ENCODE peak calls at places on chromosomes 11 and 22, in five cellular contexts. One of them, this sample, is unnamed.

GRCh38 chr22:25874327-25874726 is 132.3 kb downstream of the MYO18B start:
- DNase-seq in SK-N-SH: no peak
- DNase-seq in IMR-90: no peak
- DNase-seq in GM12878: no peak
- DNase-seq in K562: no peak
- DNase-seq in this sample: no peak

GRCh38 chr22:23763579-23764331 is 965 bp downstream of the C22orf15 start:
- DNase-seq in SK-N-SH: peak
- DNase-seq in IMR-90: no peak
- DNase-seq in GM12878: no peak
- DNase-seq in K562: peak
- DNase-seq in this sample: no peak

GRCh38 chr11:76248210-76248609 is 41.9 kb upstream of the WNT11 start:
- DNase-seq in SK-N-SH: no peak
- DNase-seq in IMR-90: no peak
- DNase-seq in GM12878: no peak
- DNase-seq in K562: peak
- DNase-seq in this sample: no peak

GRCh38 chr11:83711035-83711630 is 425.0 kb upstream of the CCDC90B start:
- DNase-seq in SK-N-SH: no peak
- DNase-seq in IMR-90: peak
- DNase-seq in GM12878: no peak
- DNase-seq in K562: no peak
- DNase-seq in this sample: peak

GRCh38 chr11:115317428-115318185 is 186.6 kb downstream of the CADM1 start:
- DNase-seq in SK-N-SH: no peak
- DNase-seq in IMR-90: peak
- DNase-seq in GM12878: no peak
- DNase-seq in K562: no peak
- DNase-seq in this sample: no peak

GRCh38 chr11:86938203-86938899 is 16.8 kb downstream of the FZD4 start:
- DNase-seq in SK-N-SH: no peak
- DNase-seq in IMR-90: no peak
- DNase-seq in GM12878: no peak
- DNase-seq in K562: peak
- DNase-seq in this sample: no peak

GRCh38 chr22:32764330-32765116 is 37.0 kb upstream of the TIMP3 start:
- DNase-seq in SK-N-SH: no peak
- DNase-seq in IMR-90: peak
- DNase-seq in GM12878: no peak
- DNase-seq in K562: no peak
- DNase-seq in this sample: no peak

GRCh38 chr11:73383249-73384126 is 7.3 kb downstream of the RELT start:
- DNase-seq in SK-N-SH: no peak
- DNase-seq in IMR-90: no peak
- DNase-seq in GM12878: no peak
- DNase-seq in K562: no peak
- DNase-seq in this sample: no peak

GRCh38 chr11:33475999-33476398 is 218.8 kb downstream of the HIPK3 start:
- DNase-seq in SK-N-SH: peak
- DNase-seq in IMR-90: peak
- DNase-seq in GM12878: no peak
- DNase-seq in K562: no peak
- DNase-seq in this sample: peak

GRCh38 chr11:35215945-35216344 is 77.0 kb downstream of the CD44 start:
- DNase-seq in SK-N-SH: no peak
- DNase-seq in IMR-90: no peak
- DNase-seq in GM12878: no peak
- DNase-seq in K562: no peak
- DNase-seq in this sample: no peak

GRCh38 chr22:43625242-43625641 is 186.9 kb downstream of the EFCAB6 start:
- DNase-seq in SK-N-SH: no peak
- DNase-seq in IMR-90: no peak
- DNase-seq in GM12878: no peak
- DNase-seq in K562: no peak
- DNase-seq in this sample: no peak

GRCh38 chr22:41481131-41481830 is 12.4 kb downstream of the ACO2 start:
- DNase-seq in SK-N-SH: no peak
- DNase-seq in IMR-90: peak
- DNase-seq in GM12878: no peak
- DNase-seq in K562: no peak
- DNase-seq in this sample: no peak

GRCh38 chr11:81007046-81007445 is 1566.2 kb upstream of the TENM4 start:
- DNase-seq in SK-N-SH: peak
- DNase-seq in IMR-90: peak
- DNase-seq in GM12878: no peak
- DNase-seq in K562: no peak
- DNase-seq in this sample: no peak
- TF ChIP-seq MXI1 in SK-N-SH: no peak
- TF ChIP-seq MXI1 in IMR-90: no peak
- TF ChIP-seq MXI1 in GM12878: no peak
- TF ChIP-seq MXI1 in K562: no peak
- TF ChIP-seq MXI1 in this sample: no peak

DNA sequence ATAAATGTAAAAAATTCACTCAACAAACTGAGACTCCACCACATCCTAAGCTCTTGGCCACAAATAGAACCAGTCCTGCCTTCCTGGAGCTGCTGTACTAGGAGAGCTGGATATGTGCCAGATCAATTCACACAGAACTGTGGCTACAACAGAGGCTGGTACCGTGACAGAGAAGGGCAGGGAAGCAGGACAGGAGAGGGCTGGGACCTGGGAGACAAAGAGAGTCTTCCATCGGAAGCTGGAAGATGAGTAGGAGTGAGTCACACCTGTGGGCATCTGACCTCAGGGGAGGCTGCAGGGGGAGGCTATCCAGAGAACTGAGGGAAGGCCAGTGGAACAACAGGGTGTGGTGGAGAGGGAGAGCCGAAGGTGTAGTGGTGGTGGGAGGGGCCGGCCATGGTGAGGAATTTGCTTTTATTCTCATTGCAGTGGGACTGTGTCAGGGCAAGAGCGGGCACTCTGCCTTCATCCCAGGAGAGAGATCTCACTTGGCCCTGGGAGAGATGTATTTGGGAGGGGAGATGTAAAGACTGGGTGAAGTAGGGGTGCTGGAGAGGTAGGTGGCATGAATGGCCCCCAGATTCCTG is 1.9 kb upstream of the LTBP3 start:
- DNase-seq in SK-N-SH: no peak
- DNase-seq in IMR-90: peak
- DNase-seq in GM12878: no peak
- DNase-seq in K562: no peak
- DNase-seq in this sample: peak
- TF ChIP-seq MXI1 in SK-N-SH: no peak
- TF ChIP-seq MXI1 in IMR-90: no peak
- TF ChIP-seq MXI1 in GM12878: no peak
- TF ChIP-seq MXI1 in K562: no peak
- TF ChIP-seq MXI1 in this sample: no peak

GRCh38 chr11:68164437-68164836 is 43.2 kb upstream of the CHKA start:
- DNase-seq in SK-N-SH: no peak
- DNase-seq in IMR-90: peak
- DNase-seq in GM12878: no peak
- DNase-seq in K562: no peak
- DNase-seq in this sample: no peak

GRCh38 chr11:68167474-68167873 is 45.6 kb downstream of the KMT5B start:
- DNase-seq in SK-N-SH: no peak
- DNase-seq in IMR-90: no peak
- DNase-seq in GM12878: no peak
- DNase-seq in K562: no peak
- DNase-seq in this sample: no peak

GRCh38 chr11:68163691-68164090 is 42.5 kb upstream of the CHKA start:
- DNase-seq in SK-N-SH: no peak
- DNase-seq in IMR-90: no peak
- DNase-seq in GM12878: no peak
- DNase-seq in K562: no peak
- DNase-seq in this sample: no peak

GRCh38 chr11:68166969-68167368 is 45.8 kb upstream of the CHKA start:
- DNase-seq in SK-N-SH: no peak
- DNase-seq in IMR-90: no peak
- DNase-seq in GM12878: no peak
- DNase-seq in K562: no peak
- DNase-seq in this sample: no peak

DNA sequence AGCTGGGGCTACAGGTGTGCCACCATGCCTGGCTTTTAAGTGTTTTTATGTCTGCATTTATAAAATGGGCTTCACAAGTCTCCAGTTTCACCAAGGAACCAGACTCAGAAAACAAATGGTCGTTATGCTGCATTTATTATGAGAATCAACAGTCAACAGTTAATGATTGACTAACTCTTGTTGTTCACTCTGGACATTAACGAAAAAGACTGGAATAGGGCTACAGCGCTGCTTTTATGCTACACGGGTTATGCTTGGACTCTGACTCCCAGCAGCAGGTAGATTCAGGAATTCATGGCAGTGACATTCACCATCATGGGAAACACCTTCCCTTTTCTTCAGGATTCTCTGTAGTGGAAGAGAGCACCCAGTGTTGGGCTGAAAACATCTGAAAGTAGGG is 44.4 kb upstream of the CHKA start:
- DNase-seq in SK-N-SH: no peak
- DNase-seq in IMR-90: no peak
- DNase-seq in GM12878: no peak
- DNase-seq in K562: no peak
- DNase-seq in this sample: no peak
- TF ChIP-seq MXI1 in SK-N-SH: no peak
- TF ChIP-seq MXI1 in IMR-90: no peak
- TF ChIP-seq MXI1 in GM12878: no peak
- TF ChIP-seq MXI1 in K562: no peak
- TF ChIP-seq MXI1 in this sample: no peak

GRCh38 chr11:57459112-57460016 is 964 bp upstream of the RTN4RL2 start:
- DNase-seq in SK-N-SH: peak
- DNase-seq in IMR-90: peak
- DNase-seq in GM12878: no peak
- DNase-seq in K562: no peak
- DNase-seq in this sample: no peak
- TF ChIP-seq MXI1 in SK-N-SH: no peak
- TF ChIP-seq MXI1 in IMR-90: no peak
- TF ChIP-seq MXI1 in GM12878: no peak
- TF ChIP-seq MXI1 in K562: no peak
- TF ChIP-seq MXI1 in this sample: no peak